ENCODE peak calls at places on chromosome 1, in ten cellular contexts. One of them, this sample, is unnamed.

GRCh38 chr1:179754031-179754624 is 11.0 kb downstream of the FAM163A start:
- DNase-seq in IMR-90: peak
- DNase-seq in AG04449: peak
- DNase-seq in epithelial cell of esophagus: peak
- DNase-seq in fibroblast of the aortic adventitia: peak
- DNase-seq in choroid plexus epithelial cell: peak
- DNase-seq in AG09309: peak
- DNase-seq in NB4: no peak
- DNase-seq in mammary epithelial cell: peak
- DNase-seq in H1: no peak
- DNase-seq in this sample: peak

GRCh38 chr1:66244429-66244828 is 289.5 kb upstream of the SGIP1 start:
- DNase-seq in epithelial cell of esophagus: peak
- DNase-seq in mammary epithelial cell: peak
- DNase-seq in AG09309: no peak
- DNase-seq in AG04449: no peak
- DNase-seq in NB4: no peak
- DNase-seq in fibroblast of the aortic adventitia: no peak
- DNase-seq in IMR-90: no peak
- DNase-seq in choroid plexus epithelial cell: no peak
- DNase-seq in H1: no peak
- DNase-seq in this sample: no peak

GRCh38 chr1:2391034-2391384 is 345 bp downstream of the MORN1 start:
- DNase-seq in AG09309: no peak
- DNase-seq in fibroblast of the aortic adventitia: no peak
- DNase-seq in epithelial cell of esophagus: peak
- DNase-seq in mammary epithelial cell: peak
- DNase-seq in IMR-90: no peak
- DNase-seq in AG04449: no peak
- DNase-seq in NB4: peak
- DNase-seq in H1: peak
- DNase-seq in choroid plexus epithelial cell: peak
- DNase-seq in this sample: peak

GRCh38 chr1:21379571-21379970 is 60.4 kb upstream of the NBPF3 start:
- DNase-seq in epithelial cell of esophagus: peak
- DNase-seq in IMR-90: no peak
- DNase-seq in fibroblast of the aortic adventitia: no peak
- DNase-seq in AG04449: no peak
- DNase-seq in NB4: no peak
- DNase-seq in choroid plexus epithelial cell: no peak
- DNase-seq in AG09309: no peak
- DNase-seq in mammary epithelial cell: no peak
- DNase-seq in H1: no peak
- DNase-seq in this sample: no peak

GRCh38 chr1:183634429-183635065 is 1.0 kb downstream of the ARPC5 start:
- DNase-seq in choroid plexus epithelial cell: no peak
- DNase-seq in IMR-90: no peak
- DNase-seq in H1: no peak
- DNase-seq in fibroblast of the aortic adventitia: no peak
- DNase-seq in mammary epithelial cell: no peak
- DNase-seq in AG04449: no peak
- DNase-seq in NB4: no peak
- DNase-seq in epithelial cell of esophagus: no peak
- DNase-seq in AG09309: no peak
- DNase-seq in this sample: no peak

GRCh38 chr1:230356869-230357778 is 69.0 kb downstream of the PGBD5 start:
- DNase-seq in AG04449: no peak
- DNase-seq in fibroblast of the aortic adventitia: no peak
- DNase-seq in epithelial cell of esophagus: no peak
- DNase-seq in NB4: no peak
- DNase-seq in AG09309: no peak
- DNase-seq in mammary epithelial cell: no peak
- DNase-seq in IMR-90: no peak
- DNase-seq in choroid plexus epithelial cell: peak
- DNase-seq in H1: no peak
- DNase-seq in this sample: no peak

GRCh38 chr1:228097333-228098081 is 5.6 kb downstream of the C1orf35 start:
- DNase-seq in IMR-90: no peak
- DNase-seq in H1: peak
- DNase-seq in AG09309: no peak
- DNase-seq in NB4: peak
- DNase-seq in choroid plexus epithelial cell: no peak
- DNase-seq in AG04449: no peak
- DNase-seq in fibroblast of the aortic adventitia: no peak
- DNase-seq in epithelial cell of esophagus: no peak
- DNase-seq in mammary epithelial cell: no peak
- DNase-seq in this sample: no peak

GRCh38 chr1:193019442-193020026 is 39.6 kb downstream of the UCHL5 start:
- DNase-seq in NB4: peak
- DNase-seq in AG09309: peak
- DNase-seq in IMR-90: peak
- DNase-seq in epithelial cell of esophagus: peak
- DNase-seq in fibroblast of the aortic adventitia: peak
- DNase-seq in AG04449: no peak
- DNase-seq in mammary epithelial cell: peak
- DNase-seq in choroid plexus epithelial cell: peak
- DNase-seq in H1: no peak
- DNase-seq in this sample: peak

DNA sequence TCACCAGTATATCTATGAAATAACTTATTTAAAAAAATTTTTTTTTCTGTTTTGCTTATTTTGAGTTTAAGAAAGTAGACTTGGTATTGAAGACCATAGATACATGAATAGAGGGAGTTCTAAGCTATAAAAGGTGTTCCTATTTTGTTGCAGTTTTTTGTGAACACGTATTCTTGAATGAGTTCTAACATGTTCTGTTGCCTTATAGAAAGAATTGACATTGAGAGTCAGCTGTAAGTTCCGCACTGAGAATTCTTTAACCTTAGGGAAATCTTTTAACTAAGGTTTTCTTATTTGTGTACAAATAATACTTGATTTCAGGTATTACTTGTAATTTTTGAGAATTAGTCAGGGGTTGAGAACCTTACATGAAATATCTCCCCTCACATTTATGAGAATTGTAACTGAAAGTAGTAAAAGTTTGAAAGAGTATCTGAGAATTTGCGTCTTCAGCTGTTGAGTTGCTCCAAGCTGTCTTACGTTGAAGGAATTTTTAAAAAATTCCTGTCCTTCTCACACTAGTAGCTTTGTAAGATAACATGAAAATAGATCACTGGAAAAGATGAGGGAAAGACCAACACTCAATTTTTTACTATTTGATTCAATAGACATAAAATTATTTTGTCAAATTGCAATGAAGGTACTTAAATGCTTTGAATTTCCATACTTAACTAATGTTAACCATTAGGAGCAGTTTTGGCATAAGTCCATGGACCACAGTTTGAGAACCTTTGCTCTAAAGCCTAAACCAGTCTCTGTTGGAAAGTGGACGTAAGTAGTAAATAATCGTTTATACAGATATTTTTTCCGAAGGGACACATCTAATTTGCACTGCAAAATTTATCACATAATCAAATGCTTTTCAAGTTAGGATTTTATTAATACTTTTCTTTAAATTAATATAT is 3.8 kb downstream of the DR1 start:
- DNase-seq in choroid plexus epithelial cell: peak
- DNase-seq in AG04449: no peak
- DNase-seq in AG09309: no peak
- DNase-seq in H1: no peak
- DNase-seq in IMR-90: no peak
- DNase-seq in NB4: no peak
- DNase-seq in fibroblast of the aortic adventitia: peak
- DNase-seq in mammary epithelial cell: peak
- DNase-seq in epithelial cell of esophagus: peak
- DNase-seq in this sample: peak
- H3K4me3 ChIP-seq in choroid plexus epithelial cell: peak
- H3K4me3 ChIP-seq in AG04449: peak
- H3K4me3 ChIP-seq in AG09309: peak
- H3K4me3 ChIP-seq in H1: no peak
- H3K4me3 ChIP-seq in IMR-90: peak
- H3K4me3 ChIP-seq in NB4: peak
- H3K4me3 ChIP-seq in fibroblast of the aortic adventitia: peak
- H3K4me3 ChIP-seq in mammary epithelial cell: peak
- H3K4me3 ChIP-seq in epithelial cell of esophagus: peak
- H3K4me3 ChIP-seq in this sample: peak

GRCh38 chr1:5884110-5884509 is 108.1 kb downstream of the NPHP4 start:
- DNase-seq in H1: no peak
- DNase-seq in IMR-90: no peak
- DNase-seq in epithelial cell of esophagus: no peak
- DNase-seq in mammary epithelial cell: no peak
- DNase-seq in AG09309: no peak
- DNase-seq in AG04449: no peak
- DNase-seq in choroid plexus epithelial cell: no peak
- DNase-seq in NB4: no peak
- DNase-seq in fibroblast of the aortic adventitia: no peak
- DNase-seq in this sample: no peak

GRCh38 chr1:5885471-5886139 is 106.6 kb downstream of the NPHP4 start:
- DNase-seq in epithelial cell of esophagus: no peak
- DNase-seq in mammary epithelial cell: no peak
- DNase-seq in AG04449: no peak
- DNase-seq in NB4: no peak
- DNase-seq in IMR-90: no peak
- DNase-seq in fibroblast of the aortic adventitia: no peak
- DNase-seq in choroid plexus epithelial cell: no peak
- DNase-seq in AG09309: no peak
- DNase-seq in H1: no peak
- DNase-seq in this sample: no peak

GRCh38 chr1:5881526-5882222 is 110.6 kb downstream of the NPHP4 start:
- DNase-seq in mammary epithelial cell: no peak
- DNase-seq in AG04449: no peak
- DNase-seq in NB4: no peak
- DNase-seq in IMR-90: no peak
- DNase-seq in H1: no peak
- DNase-seq in fibroblast of the aortic adventitia: no peak
- DNase-seq in choroid plexus epithelial cell: no peak
- DNase-seq in epithelial cell of esophagus: no peak
- DNase-seq in AG09309: no peak
- DNase-seq in this sample: no peak

GRCh38 chr1:5882367-5883128 is 109.7 kb downstream of the NPHP4 start:
- DNase-seq in choroid plexus epithelial cell: no peak
- DNase-seq in AG04449: no peak
- DNase-seq in AG09309: no peak
- DNase-seq in IMR-90: no peak
- DNase-seq in NB4: no peak
- DNase-seq in epithelial cell of esophagus: no peak
- DNase-seq in mammary epithelial cell: no peak
- DNase-seq in H1: no peak
- DNase-seq in fibroblast of the aortic adventitia: no peak
- DNase-seq in this sample: no peak

DNA sequence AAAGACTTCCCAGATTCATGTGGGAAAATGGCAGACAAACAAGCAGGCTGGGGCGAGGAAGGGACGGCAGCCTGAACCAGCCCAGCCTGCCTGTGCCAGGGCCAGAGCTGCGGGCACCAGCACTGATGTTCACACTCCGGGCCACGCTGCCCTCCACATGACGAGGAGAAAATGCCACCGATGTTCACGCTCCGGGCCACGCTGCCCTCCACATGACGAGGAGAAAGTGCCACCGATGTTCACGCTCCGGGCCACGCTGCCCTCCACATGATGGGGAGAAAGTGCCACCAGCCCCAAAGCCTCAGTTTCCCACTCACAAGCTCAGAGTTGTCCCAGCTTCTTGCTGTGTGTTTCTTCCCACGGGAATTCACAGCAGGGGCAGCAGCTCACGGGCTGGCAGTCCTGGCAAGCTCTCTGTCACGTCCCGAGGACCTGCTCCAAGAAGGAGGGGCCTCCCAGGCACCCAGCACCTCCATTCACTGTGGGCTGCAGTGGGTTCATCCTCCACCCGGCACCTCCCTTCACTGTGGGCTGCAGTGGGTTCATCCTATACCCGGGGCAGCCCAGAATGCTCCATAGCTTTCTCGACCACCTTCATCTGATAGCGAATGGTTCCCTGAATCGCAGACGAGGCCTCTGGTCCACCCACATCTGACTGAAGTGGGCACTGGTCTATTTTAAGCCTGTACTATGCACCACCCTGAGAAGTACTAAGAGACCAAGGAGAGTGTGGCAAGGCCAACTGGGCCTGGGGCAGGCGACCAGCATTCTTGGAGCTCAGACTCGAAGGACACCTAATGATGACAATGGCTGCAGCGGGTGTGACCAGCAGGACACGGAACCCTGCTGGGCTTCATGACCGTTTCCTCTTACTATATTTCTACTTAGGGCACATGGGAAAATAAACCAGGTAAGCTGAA is 108.8 kb downstream of the NPHP4 start:
- DNase-seq in fibroblast of the aortic adventitia: no peak
- DNase-seq in AG09309: no peak
- DNase-seq in epithelial cell of esophagus: no peak
- DNase-seq in choroid plexus epithelial cell: no peak
- DNase-seq in mammary epithelial cell: no peak
- DNase-seq in AG04449: no peak
- DNase-seq in H1: no peak
- DNase-seq in NB4: no peak
- DNase-seq in IMR-90: no peak
- DNase-seq in this sample: no peak
- TF ChIP-seq CTCF in fibroblast of the aortic adventitia: no peak
- TF ChIP-seq CTCF in AG09309: no peak
- TF ChIP-seq CTCF in epithelial cell of esophagus: no peak
- TF ChIP-seq CTCF in choroid plexus epithelial cell: no peak
- TF ChIP-seq CTCF in mammary epithelial cell: no peak
- TF ChIP-seq CTCF in AG04449: no peak
- TF ChIP-seq CTCF in H1: no peak
- TF ChIP-seq CTCF in NB4: no peak
- TF ChIP-seq CTCF in IMR-90: no peak
- TF ChIP-seq CTCF in this sample: no peak

GRCh38 chr1:212455406-212456165 is 22.9 kb downstream of the NENF start:
- DNase-seq in IMR-90: peak
- DNase-seq in mammary epithelial cell: peak
- DNase-seq in H1: peak
- DNase-seq in fibroblast of the aortic adventitia: peak
- DNase-seq in epithelial cell of esophagus: peak
- DNase-seq in AG09309: peak
- DNase-seq in choroid plexus epithelial cell: peak
- DNase-seq in NB4: peak
- DNase-seq in AG04449: peak
- DNase-seq in this sample: peak
- H3K4me3 ChIP-seq in IMR-90: no peak
- H3K4me3 ChIP-seq in mammary epithelial cell: no peak
- H3K4me3 ChIP-seq in H1: no peak
- H3K4me3 ChIP-seq in fibroblast of the aortic adventitia: no peak
- H3K4me3 ChIP-seq in epithelial cell of esophagus: no peak
- H3K4me3 ChIP-seq in AG09309: no peak
- H3K4me3 ChIP-seq in choroid plexus epithelial cell: no peak
- H3K4me3 ChIP-seq in NB4: no peak
- H3K4me3 ChIP-seq in AG04449: peak
- H3K4me3 ChIP-seq in this sample: no peak

DNA sequence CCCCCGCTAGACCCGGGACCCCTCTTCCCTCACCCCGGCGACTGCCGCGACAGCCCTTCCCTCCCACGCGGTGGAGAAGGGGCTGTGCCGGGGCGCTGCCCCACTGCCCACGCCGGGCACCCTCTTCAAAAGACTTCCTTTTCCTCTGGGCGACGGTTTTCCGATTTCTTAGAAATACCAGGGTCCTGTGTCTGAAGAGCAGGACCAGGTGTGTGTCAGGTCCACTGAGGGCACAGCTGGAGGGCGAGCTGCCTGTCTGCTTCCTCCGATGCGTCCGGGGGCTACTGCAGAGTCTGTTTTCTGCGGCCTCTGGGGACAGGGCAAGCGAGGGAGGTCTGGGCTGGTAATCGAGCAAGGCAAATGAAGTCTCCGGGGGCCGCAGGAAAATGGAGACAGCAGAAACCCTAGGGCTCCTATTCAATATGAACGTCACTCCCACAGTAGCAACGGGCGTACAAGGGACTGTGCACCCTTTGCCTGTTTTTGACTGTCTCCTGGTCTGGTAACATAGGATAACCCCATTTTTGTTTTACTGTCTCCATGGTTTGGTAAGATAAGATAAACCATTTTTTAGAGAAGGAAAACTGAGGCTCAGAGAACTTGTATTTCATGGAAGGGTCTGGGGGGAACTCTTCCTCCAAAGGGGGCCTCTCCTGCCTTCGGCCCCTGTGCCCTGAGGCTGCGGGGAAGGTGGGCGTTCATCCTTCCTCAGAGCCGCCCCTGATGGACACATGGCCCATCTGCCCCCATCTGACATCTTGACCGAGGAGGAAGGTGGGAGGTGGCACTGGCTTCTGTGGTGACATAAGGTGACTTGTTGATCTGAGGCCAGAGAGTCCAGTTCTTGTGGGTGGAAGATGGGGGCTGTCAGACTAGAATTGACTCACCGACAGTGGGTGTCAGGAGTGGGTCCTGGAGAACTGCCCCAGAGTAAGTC is 970 bp downstream of the TNFRSF1B start:
- DNase-seq in choroid plexus epithelial cell: no peak
- DNase-seq in AG09309: no peak
- DNase-seq in AG04449: no peak
- DNase-seq in fibroblast of the aortic adventitia: no peak
- DNase-seq in epithelial cell of esophagus: no peak
- DNase-seq in NB4: peak
- DNase-seq in IMR-90: no peak
- DNase-seq in H1: no peak
- DNase-seq in mammary epithelial cell: no peak
- DNase-seq in this sample: no peak
- TF ChIP-seq CTCF in choroid plexus epithelial cell: no peak
- TF ChIP-seq CTCF in AG09309: no peak
- TF ChIP-seq CTCF in AG04449: no peak
- TF ChIP-seq CTCF in fibroblast of the aortic adventitia: no peak
- TF ChIP-seq CTCF in epithelial cell of esophagus: no peak
- TF ChIP-seq CTCF in NB4: no peak
- TF ChIP-seq CTCF in IMR-90: no peak
- TF ChIP-seq CTCF in H1: no peak
- TF ChIP-seq CTCF in mammary epithelial cell: no peak
- TF ChIP-seq CTCF in this sample: no peak

This sample was measured in astrocyte of the spinal cord.